ENCODE peak calls at places on chromosomes 16 and 17, in ten cellular contexts. F is HTR-8/SVneo; X is stimulated activated naive CD4-positive, alpha-beta T cell; P is Panc1; W is amniotic stem cell; O is fibroblast of pulmonary artery; H is PC-3; Q is EH; U is hypothalamus; C is NCI-H1436. I is an unnamed sample.

GRCh38 chr16:69123894-69124293 is 8.5 kb downstream of the CHTF8 start:
- DNase-seq in F (no peak), X (peak; percentile 67), P (no peak), W (peak; percentile 63), O (peak; percentile 82), H (peak; percentile 73), Q (peak; percentile 78), U (no peak), C (peak; percentile 71), I (peak; percentile 40)

GRCh38 chr16:1543085-1543896 is 9.8 kb downstream of the TMEM204 start:
- DNase-seq in F (peak; percentile 82), X (peak; percentile 25), P (no peak), W (peak; percentile 47), O (peak; percentile 92), H (peak; percentile 74), Q (peak; percentile 89), U (peak; percentile 27), C (no peak), I (peak; percentile 81)

GRCh38 chr17:50620848-50621247 is 13.8 kb upstream of the ABCC3 start:
- DNase-seq in F (no peak), X (no peak), P (no peak), W (no peak), O (no peak), H (no peak), Q (no peak), U (no peak), C (no peak), I (no peak)

GRCh38 chr16:3580686-3581085 is 3.5 kb upstream of the NLRC3 start:
- DNase-seq in F (no peak), X (no peak), P (no peak), W (no peak), O (no peak), H (no peak), Q (peak; percentile 12), U (no peak), C (no peak), I (peak; percentile 2)

GRCh38 chr16:50741225-50741807 is 570 bp upstream of the CYLD start:
- DNase-seq in F (no peak), X (no peak), P (no peak), W (no peak), O (no peak), H (no peak), Q (no peak), U (no peak), C (no peak), I (no peak)

GRCh38 chr16:19717781-19718623 is at the start of the genes IQCK and KNOP1:
- DNase-seq in F (peak; percentile 92), X (peak; percentile 87), P (no peak), W (peak; percentile 59), O (peak; percentile 90), H (peak; percentile 77), Q (peak; percentile 90), U (peak; percentile 79), C (peak; percentile 88), I (peak; percentile 81)

GRCh38 chr16:12159028-12159427 is 182.5 kb downstream of the SNX29 start:
- DNase-seq in F (no peak), X (no peak), P (no peak), W (no peak), O (no peak), H (no peak), Q (no peak), U (no peak), C (no peak), I (no peak)

GRCh38 chr17:59505610-59506276 is 59.7 kb upstream of the DHX40 start:
- DNase-seq in F (no peak), X (no peak), P (no peak), W (no peak), O (no peak), H (peak; percentile 66), Q (no peak), U (no peak), C (no peak), I (peak; percentile 50)

GRCh38 chr17:3920940-3921852 is 4.9 kb upstream of the P2RX1 start:
- DNase-seq in F (no peak), X (no peak), P (no peak), W (no peak), O (no peak), H (no peak), Q (no peak), U (no peak), C (no peak), I (no peak)

GRCh38 chr16:24822542-24822941 is 23.2 kb upstream of the SLC5A11 start:
- DNase-seq in F (no peak), X (no peak), P (no peak), W (no peak), O (no peak), H (no peak), Q (no peak), U (no peak), C (no peak), I (no peak)

GRCh38 chr17:27585153-27585681 is 45.8 kb upstream of the LGALS9 start:
- DNase-seq in F (no peak), X (no peak), P (no peak), W (no peak), O (no peak), H (no peak), Q (no peak), U (no peak), C (no peak), I (no peak)

GRCh38 chr16:11977206-11978041 is 890 bp downstream of the SNX29 start:
- DNase-seq in F (peak; percentile 66), X (no peak), P (no peak), W (peak; percentile 66), O (peak; percentile 72), H (peak; percentile 71), Q (peak; percentile 93), U (no peak), C (no peak), I (peak; percentile 81)

GRCh38 chr16:85156869-85157268 is 44.6 kb upstream of the CIBAR2 start:
- DNase-seq in F (no peak), X (no peak), P (no peak), W (no peak), O (no peak), H (no peak), Q (no peak), U (no peak), C (no peak), I (no peak)

GRCh38 chr17:27907976-27908558 is 14.9 kb upstream of the LYRM9 start:
- DNase-seq in F (no peak), X (no peak), P (no peak), W (no peak), O (no peak), H (no peak), Q (no peak), U (no peak), C (no peak), I (no peak)

GRCh38 chr17:30961213-30962188 is 9.3 kb upstream of the RNF135 start:
- DNase-seq in F (no peak), X (no peak), P (no peak), W (no peak), O (peak; percentile 40), H (no peak), Q (peak; percentile 57), U (no peak), C (no peak), I (no peak)

GRCh38 chr17:20279631-20280030 is 187.7 kb downstream of the LGALS9B start:
- DNase-seq in F (no peak), X (no peak), P (no peak), W (no peak), O (no peak), H (no peak), Q (no peak), U (no peak), C (no peak), I (no peak)

GRCh38 chr17:82202981-82203380 is 9.7 kb downstream of the CCDC57 start:
- DNase-seq in F (no peak), X (no peak), P (no peak), W (no peak), O (no peak), H (no peak), Q (no peak), U (no peak), C (no peak), I (no peak)

GRCh38 chr17:14926526-14927122 is 338.5 kb downstream of the PMP22 start:
- DNase-seq in F (peak; percentile 71), X (peak; percentile 32), P (peak; percentile 22), W (peak; percentile 73), O (peak; percentile 83), H (peak; percentile 83), Q (peak; percentile 78), U (peak; percentile 6), C (peak; percentile 59), I (peak; percentile 35)

GRCh38 chr16:66810391-66810790 is 9.0 kb upstream of the TERB1 start:
- DNase-seq in F (no peak), X (no peak), P (no peak), W (no peak), O (no peak), H (no peak), Q (no peak), U (no peak), C (no peak), I (no peak)

GRCh38 chr17:17377071-17377487 is 73.9 kb downstream of the NT5M start:
- DNase-seq in F (no peak), X (no peak), P (no peak), W (no peak), O (no peak), H (no peak), Q (no peak), U (no peak), C (no peak), I (no peak)